ENCODE peak calls at places on chromosomes 16 and 17, in seven cellular contexts. One of them, this sample, is unnamed.

GRCh38 chr16:88746511-88746910 is 38.5 kb downstream of the PIEZO1 start:
- DNase-seq in non-pigmented ciliary epithelial cell: no peak
- DNase-seq in stimulated activated CD4-positive, alpha-beta T cell treated with anti-CD3 and anti-CD28 coated beads, Interleukin-4, amount 100 ng/mL, for 48 hours: no peak
- DNase-seq in OCI-LY7: no peak
- DNase-seq in T-helper 1 cell: no peak
- DNase-seq in upper lobe of right lung: no peak
- DNase-seq in DMS 273 treated with DMSO at 0.1 percent for 48 hours: no peak
- DNase-seq in this sample: no peak

GRCh38 chr17:59230765-59231164 is 10.5 kb downstream of the GDPD1 start:
- DNase-seq in non-pigmented ciliary epithelial cell: no peak
- DNase-seq in stimulated activated CD4-positive, alpha-beta T cell treated with anti-CD3 and anti-CD28 coated beads, Interleukin-4, amount 100 ng/mL, for 48 hours: no peak
- DNase-seq in OCI-LY7: no peak
- DNase-seq in T-helper 1 cell: no peak
- DNase-seq in upper lobe of right lung: no peak
- DNase-seq in DMS 273 treated with DMSO at 0.1 percent for 48 hours: no peak
- DNase-seq in this sample: no peak

GRCh38 chr16:23833960-23834685 is 1.7 kb upstream of the PRKCB start:
- DNase-seq in non-pigmented ciliary epithelial cell: no peak
- DNase-seq in stimulated activated CD4-positive, alpha-beta T cell treated with anti-CD3 and anti-CD28 coated beads, Interleukin-4, amount 100 ng/mL, for 48 hours: no peak
- DNase-seq in OCI-LY7: no peak
- DNase-seq in T-helper 1 cell: no peak
- DNase-seq in upper lobe of right lung: no peak
- DNase-seq in DMS 273 treated with DMSO at 0.1 percent for 48 hours: no peak
- DNase-seq in this sample: no peak

GRCh38 chr17:12727881-12728280 is 61.4 kb upstream of the ARHGAP44 start:
- DNase-seq in non-pigmented ciliary epithelial cell: no peak
- DNase-seq in stimulated activated CD4-positive, alpha-beta T cell treated with anti-CD3 and anti-CD28 coated beads, Interleukin-4, amount 100 ng/mL, for 48 hours: no peak
- DNase-seq in OCI-LY7: no peak
- DNase-seq in T-helper 1 cell: no peak
- DNase-seq in upper lobe of right lung: no peak
- DNase-seq in DMS 273 treated with DMSO at 0.1 percent for 48 hours: no peak
- DNase-seq in this sample: no peak

GRCh38 chr16:69620564-69620963 is 54.8 kb downstream of the NFAT5 start:
- DNase-seq in non-pigmented ciliary epithelial cell: no peak
- DNase-seq in stimulated activated CD4-positive, alpha-beta T cell treated with anti-CD3 and anti-CD28 coated beads, Interleukin-4, amount 100 ng/mL, for 48 hours: no peak
- DNase-seq in OCI-LY7: no peak
- DNase-seq in T-helper 1 cell: no peak
- DNase-seq in upper lobe of right lung: no peak
- DNase-seq in DMS 273 treated with DMSO at 0.1 percent for 48 hours: no peak
- DNase-seq in this sample: no peak

GRCh38 chr17:57226793-57227192 is 29.5 kb upstream of the MSI2 start:
- DNase-seq in non-pigmented ciliary epithelial cell: no peak
- DNase-seq in stimulated activated CD4-positive, alpha-beta T cell treated with anti-CD3 and anti-CD28 coated beads, Interleukin-4, amount 100 ng/mL, for 48 hours: no peak
- DNase-seq in OCI-LY7: no peak
- DNase-seq in T-helper 1 cell: no peak
- DNase-seq in upper lobe of right lung: no peak
- DNase-seq in DMS 273 treated with DMSO at 0.1 percent for 48 hours: no peak
- DNase-seq in this sample: no peak

GRCh38 chr16:66569827-66570405 is 3.7 kb downstream of the CMTM1 start:
- DNase-seq in non-pigmented ciliary epithelial cell: no peak
- DNase-seq in stimulated activated CD4-positive, alpha-beta T cell treated with anti-CD3 and anti-CD28 coated beads, Interleukin-4, amount 100 ng/mL, for 48 hours: no peak
- DNase-seq in OCI-LY7: no peak
- DNase-seq in T-helper 1 cell: no peak
- DNase-seq in upper lobe of right lung: no peak
- DNase-seq in DMS 273 treated with DMSO at 0.1 percent for 48 hours: no peak
- DNase-seq in this sample: no peak

GRCh38 chr16:17083628-17084027 is 387.1 kb downstream of the XYLT1 start:
- DNase-seq in non-pigmented ciliary epithelial cell: no peak
- DNase-seq in stimulated activated CD4-positive, alpha-beta T cell treated with anti-CD3 and anti-CD28 coated beads, Interleukin-4, amount 100 ng/mL, for 48 hours: no peak
- DNase-seq in OCI-LY7: no peak
- DNase-seq in T-helper 1 cell: no peak
- DNase-seq in upper lobe of right lung: no peak
- DNase-seq in DMS 273 treated with DMSO at 0.1 percent for 48 hours: no peak
- DNase-seq in this sample: no peak

GRCh38 chr17:81461607-81462500 is 50.7 kb downstream of the ACTG1 start:
- DNase-seq in non-pigmented ciliary epithelial cell: no peak
- DNase-seq in stimulated activated CD4-positive, alpha-beta T cell treated with anti-CD3 and anti-CD28 coated beads, Interleukin-4, amount 100 ng/mL, for 48 hours: no peak
- DNase-seq in OCI-LY7: no peak
- DNase-seq in T-helper 1 cell: no peak
- DNase-seq in upper lobe of right lung: no peak
- DNase-seq in DMS 273 treated with DMSO at 0.1 percent for 48 hours: no peak
- DNase-seq in this sample: no peak

GRCh38 chr16:87264634-87265033 is 52.6 kb downstream of the C16orf95 start:
- DNase-seq in non-pigmented ciliary epithelial cell: no peak
- DNase-seq in stimulated activated CD4-positive, alpha-beta T cell treated with anti-CD3 and anti-CD28 coated beads, Interleukin-4, amount 100 ng/mL, for 48 hours: no peak
- DNase-seq in OCI-LY7: no peak
- DNase-seq in T-helper 1 cell: no peak
- DNase-seq in upper lobe of right lung: no peak
- DNase-seq in DMS 273 treated with DMSO at 0.1 percent for 48 hours: no peak
- DNase-seq in this sample: peak

GRCh38 chr16:79528281-79528680 is 72.3 kb downstream of the MAF start:
- DNase-seq in non-pigmented ciliary epithelial cell: no peak
- DNase-seq in stimulated activated CD4-positive, alpha-beta T cell treated with anti-CD3 and anti-CD28 coated beads, Interleukin-4, amount 100 ng/mL, for 48 hours: no peak
- DNase-seq in OCI-LY7: no peak
- DNase-seq in T-helper 1 cell: no peak
- DNase-seq in upper lobe of right lung: no peak
- DNase-seq in DMS 273 treated with DMSO at 0.1 percent for 48 hours: no peak
- DNase-seq in this sample: no peak

GRCh38 chr16:81514041-81514559 is 69.5 kb downstream of the CMIP start:
- DNase-seq in non-pigmented ciliary epithelial cell: no peak
- DNase-seq in stimulated activated CD4-positive, alpha-beta T cell treated with anti-CD3 and anti-CD28 coated beads, Interleukin-4, amount 100 ng/mL, for 48 hours: no peak
- DNase-seq in OCI-LY7: peak
- DNase-seq in T-helper 1 cell: no peak
- DNase-seq in upper lobe of right lung: no peak
- DNase-seq in DMS 273 treated with DMSO at 0.1 percent for 48 hours: no peak
- DNase-seq in this sample: no peak

GRCh38 chr17:27329146-27329805 is 35.4 kb downstream of the WSB1 start:
- DNase-seq in non-pigmented ciliary epithelial cell: no peak
- DNase-seq in stimulated activated CD4-positive, alpha-beta T cell treated with anti-CD3 and anti-CD28 coated beads, Interleukin-4, amount 100 ng/mL, for 48 hours: no peak
- DNase-seq in OCI-LY7: no peak
- DNase-seq in T-helper 1 cell: no peak
- DNase-seq in upper lobe of right lung: no peak
- DNase-seq in DMS 273 treated with DMSO at 0.1 percent for 48 hours: no peak
- DNase-seq in this sample: peak